ENCODE peak calls at places on chromosomes 16 and 17, in six cellular contexts. One of them, this sample, is unnamed.

GRCh38 chr17:75241996-75242460 is 19.4 kb downstream of the GGA3 start:
- DNase-seq in sigmoid colon: no peak
- DNase-seq in thoracic aorta: no peak
- DNase-seq in mammary epithelial cell: no peak
- DNase-seq in right lobe of liver: no peak
- DNase-seq in HCT116: no peak
- DNase-seq in this sample: no peak

GRCh38 chr16:1026057-1026783 is 44.6 kb downstream of the SOX8 start:
- DNase-seq in HCT116: no peak
- DNase-seq in right lobe of liver: no peak
- DNase-seq in sigmoid colon: no peak
- DNase-seq in thoracic aorta: no peak
- DNase-seq in mammary epithelial cell: no peak
- DNase-seq in this sample: no peak

GRCh38 chr17:67574658-67575293 is 143.0 kb upstream of the NOL11 start:
- DNase-seq in mammary epithelial cell: no peak
- DNase-seq in thoracic aorta: no peak
- DNase-seq in sigmoid colon: peak; percentile 21
- DNase-seq in right lobe of liver: no peak
- DNase-seq in HCT116: no peak
- DNase-seq in this sample: no peak

GRCh38 chr17:72903522-72903921 is 189.0 kb downstream of the SLC39A11 start:
- DNase-seq in right lobe of liver: no peak
- DNase-seq in sigmoid colon: no peak
- DNase-seq in HCT116: no peak
- DNase-seq in thoracic aorta: no peak
- DNase-seq in mammary epithelial cell: no peak
- DNase-seq in this sample: no peak

GRCh38 chr17:65387322-65387721 is 174.1 kb downstream of the AXIN2 start:
- DNase-seq in thoracic aorta: no peak
- DNase-seq in right lobe of liver: no peak
- DNase-seq in mammary epithelial cell: no peak
- DNase-seq in HCT116: no peak
- DNase-seq in sigmoid colon: no peak
- DNase-seq in this sample: no peak

GRCh38 chr17:83186226-83186625 is 106.8 kb downstream of the METRNL start:
- DNase-seq in right lobe of liver: peak; percentile 23
- DNase-seq in sigmoid colon: peak; percentile 52
- DNase-seq in thoracic aorta: no peak
- DNase-seq in HCT116: no peak
- DNase-seq in mammary epithelial cell: no peak
- DNase-seq in this sample: no peak

GRCh38 chr16:88772871-88773811 is 11.9 kb downstream of the PIEZO1 start:
- DNase-seq in thoracic aorta: no peak
- DNase-seq in HCT116: no peak
- DNase-seq in right lobe of liver: no peak
- DNase-seq in sigmoid colon: peak; percentile 96
- DNase-seq in mammary epithelial cell: peak; percentile 17
- DNase-seq in this sample: no peak

GRCh38 chr17:45687594-45687993 is 96.5 kb upstream of the CRHR1 start:
- DNase-seq in mammary epithelial cell: no peak
- DNase-seq in right lobe of liver: no peak
- DNase-seq in thoracic aorta: no peak
- DNase-seq in HCT116: no peak
- DNase-seq in sigmoid colon: no peak
- DNase-seq in this sample: no peak

GRCh38 chr17:55641559-55642160 is 81.0 kb downstream of the TMEM100 start:
- DNase-seq in sigmoid colon: peak; percentile 90
- DNase-seq in HCT116: peak; percentile 57
- DNase-seq in thoracic aorta: no peak
- DNase-seq in right lobe of liver: peak; percentile 75
- DNase-seq in mammary epithelial cell: peak; percentile 31
- DNase-seq in this sample: no peak

GRCh38 chr16:23030001-23030400 is 119.3 kb downstream of the USP31 start:
- DNase-seq in HCT116: no peak
- DNase-seq in right lobe of liver: no peak
- DNase-seq in thoracic aorta: no peak
- DNase-seq in sigmoid colon: no peak
- DNase-seq in mammary epithelial cell: no peak
- DNase-seq in this sample: no peak

GRCh38 chr17:30241051-30241450 is 5.6 kb upstream of the SLC6A4 start:
- DNase-seq in thoracic aorta: no peak
- DNase-seq in mammary epithelial cell: no peak
- DNase-seq in sigmoid colon: no peak
- DNase-seq in HCT116: no peak
- DNase-seq in right lobe of liver: no peak
- DNase-seq in this sample: no peak

GRCh38 chr16:86557587-86557986 is 2.6 kb upstream of the MTHFSD start:
- DNase-seq in right lobe of liver: no peak
- DNase-seq in HCT116: no peak
- DNase-seq in sigmoid colon: peak; percentile 15
- DNase-seq in mammary epithelial cell: no peak
- DNase-seq in thoracic aorta: no peak
- DNase-seq in this sample: no peak

GRCh38 chr16:29906520-29907244 is 6.4 kb downstream of the ASPHD1 start:
- DNase-seq in HCT116: no peak
- DNase-seq in right lobe of liver: no peak
- DNase-seq in thoracic aorta: no peak
- DNase-seq in mammary epithelial cell: no peak
- DNase-seq in sigmoid colon: no peak
- DNase-seq in this sample: no peak

GRCh38 chr17:42408076-42408475 is 15.0 kb downstream of the CAVIN1 start:
- DNase-seq in thoracic aorta: no peak
- DNase-seq in sigmoid colon: no peak
- DNase-seq in HCT116: no peak
- DNase-seq in mammary epithelial cell: no peak
- DNase-seq in right lobe of liver: no peak
- DNase-seq in this sample: no peak

GRCh38 chr17:8123695-8124349 is at the start of gene HES7:
- DNase-seq in sigmoid colon: peak; percentile 79
- DNase-seq in mammary epithelial cell: no peak
- DNase-seq in right lobe of liver: no peak
- DNase-seq in thoracic aorta: no peak
- DNase-seq in HCT116: no peak
- DNase-seq in this sample: no peak
- H3K27ac ChIP-seq in sigmoid colon: no peak within 1 kb of the TSS
- H3K27ac ChIP-seq in mammary epithelial cell: no peak within 1 kb of the TSS
- H3K27ac ChIP-seq in right lobe of liver: no peak within 1 kb of the TSS
- H3K27ac ChIP-seq in thoracic aorta: no peak within 1 kb of the TSS
- H3K27ac ChIP-seq in HCT116: no peak within 1 kb of the TSS
- H3K27ac ChIP-seq in this sample: peak within 1 kb of the TSS; percentile 44

GRCh38 chr16:2224183-2224486 is 744 bp downstream of the E4F1 start:
- DNase-seq in mammary epithelial cell: no peak
- DNase-seq in sigmoid colon: no peak
- DNase-seq in thoracic aorta: no peak
- DNase-seq in HCT116: no peak
- DNase-seq in right lobe of liver: no peak
- DNase-seq in this sample: no peak
- TF ChIP-seq CTCF in mammary epithelial cell: no peak
- TF ChIP-seq CTCF in sigmoid colon: no peak
- TF ChIP-seq CTCF in thoracic aorta: no peak
- TF ChIP-seq CTCF in HCT116: no peak
- TF ChIP-seq CTCF in right lobe of liver: peak; percentile 44
- TF ChIP-seq CTCF in this sample: no peak

DNA sequence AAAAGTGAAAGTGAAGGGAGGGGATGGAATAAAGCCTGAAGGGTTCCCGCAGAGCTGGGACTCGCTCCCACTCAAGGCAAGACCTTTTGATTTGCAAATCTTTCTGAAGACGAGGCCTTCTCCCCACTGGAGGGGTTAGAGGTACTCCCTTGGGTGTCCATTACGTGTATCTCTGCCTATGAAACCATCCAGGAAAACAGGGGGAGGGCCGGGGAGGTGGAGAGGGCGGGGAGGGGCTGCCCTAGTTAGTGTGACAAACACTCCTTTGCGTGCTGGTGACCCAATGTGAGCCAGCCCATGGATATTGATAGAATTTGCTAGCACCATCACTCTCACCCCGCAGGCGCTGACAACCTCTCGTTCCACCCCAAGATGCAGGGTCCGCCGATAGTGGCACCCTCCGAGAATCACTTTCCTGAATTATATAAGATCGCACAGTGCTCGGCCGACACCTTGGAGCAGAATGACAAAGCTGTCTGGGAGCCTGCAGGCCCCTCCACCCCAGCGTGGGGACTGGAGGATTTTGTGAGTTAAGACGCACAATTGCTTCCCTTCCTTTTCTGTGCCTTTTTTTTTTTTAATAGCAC is 155.1 kb downstream of the C16orf78 start:
- DNase-seq in HCT116: no peak
- DNase-seq in sigmoid colon: no peak
- DNase-seq in right lobe of liver: no peak
- DNase-seq in thoracic aorta: no peak
- DNase-seq in mammary epithelial cell: no peak
- DNase-seq in this sample: no peak
- H3K27ac ChIP-seq in HCT116: no peak overlapping the region
- H3K27ac ChIP-seq in sigmoid colon: peak overlapping the region; percentile 50
- H3K27ac ChIP-seq in right lobe of liver: no peak overlapping the region
- H3K27ac ChIP-seq in thoracic aorta: no peak overlapping the region
- H3K27ac ChIP-seq in mammary epithelial cell: no peak overlapping the region
- H3K27ac ChIP-seq in this sample: peak overlapping the region; percentile 29

DNA sequence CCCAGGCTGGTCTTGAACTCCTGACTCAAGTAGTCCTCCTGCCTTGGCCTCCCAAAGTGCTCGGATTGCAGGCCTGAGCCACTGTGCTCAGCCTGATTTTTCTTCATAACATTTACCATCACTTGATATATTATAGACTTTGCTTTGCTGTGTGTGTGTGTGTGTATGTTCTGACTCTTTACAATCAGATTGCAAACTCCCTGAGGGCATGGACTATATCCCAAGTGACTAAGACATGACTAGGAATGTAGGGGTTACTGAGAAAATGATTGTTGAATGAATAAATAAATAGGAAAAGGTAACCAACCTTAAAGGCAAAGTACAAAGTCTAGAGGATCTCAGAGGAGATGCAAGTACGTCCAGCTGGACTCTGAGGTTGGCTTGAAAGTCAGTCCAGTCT is 9.6 kb upstream of the OR2C1 start:
- DNase-seq in thoracic aorta: no peak
- DNase-seq in sigmoid colon: no peak
- DNase-seq in HCT116: no peak
- DNase-seq in right lobe of liver: no peak
- DNase-seq in mammary epithelial cell: no peak
- DNase-seq in this sample: no peak
- TF ChIP-seq CTCF in thoracic aorta: no peak
- TF ChIP-seq CTCF in sigmoid colon: no peak
- TF ChIP-seq CTCF in HCT116: no peak
- TF ChIP-seq CTCF in right lobe of liver: no peak
- TF ChIP-seq CTCF in mammary epithelial cell: no peak
- TF ChIP-seq CTCF in this sample: no peak